ENCODE peak calls at places on chromosomes 4 and X, in seven cellular contexts. E, O, S, N, W, L and K are unnamed samples.

GRCh38 chr4:107009196-107009595 is 26.9 kb downstream of the DKK2 start:
- DNase-seq in L (no peak), W (no peak), O (no peak), E (no peak), N (no peak), S (peak), K (no peak)

GRCh38 chr4:61994036-61994435 is 793.9 kb downstream of the ADGRL3 start:
- DNase-seq in E (no peak), O (no peak), W (no peak), S (peak), N (no peak), L (no peak), K (no peak)

GRCh38 chr4:10336471-10336870 is 120.8 kb downstream of the ZNF518B start:
- DNase-seq in L (peak), W (no peak), N (no peak), E (no peak), O (no peak), S (no peak), K (no peak)

GRCh38 chr4:180665994-180666818 is 1577.0 kb upstream of the TENM3 start:
- DNase-seq in S (peak), W (peak), L (peak), N (peak), O (peak), E (peak), K (no peak)

GRCh38 chrX:102708900-102709299 is 3.3 kb upstream of the GPRASP2 start:
- DNase-seq in N (no peak), W (no peak), O (no peak), E (no peak), L (no peak), S (no peak), K (no peak)

GRCh38 chr4:10296730-10297129 is 160.5 kb downstream of the ZNF518B start:
- DNase-seq in L (peak), O (peak), E (no peak), W (peak), N (no peak), S (no peak), K (peak)

GRCh38 chr4:148056879-148057278 is 325.0 kb downstream of the ARHGAP10 start:
- DNase-seq in E (peak), O (peak), W (no peak), N (peak), L (peak), S (peak), K (no peak)

GRCh38 chr4:2096073-2096609 is 37.0 kb downstream of the NAT8L start:
- DNase-seq in L (no peak), O (no peak), S (no peak), E (no peak), W (no peak), N (no peak), K (no peak)

GRCh38 chr4:106039796-106040195 is 144.5 kb downstream of the NPNT start:
- DNase-seq in O (no peak), L (no peak), W (no peak), S (peak), N (no peak), E (no peak), K (no peak)

GRCh38 chr4:160980091-160980490 is 1183.7 kb downstream of the FSTL5 start:
- DNase-seq in W (no peak), N (no peak), O (no peak), S (no peak), L (no peak), E (no peak), K (no peak)

GRCh38 chr4:51995647-51996046 is 24.5 kb downstream of the LRRC66 start:
- DNase-seq in W (no peak), S (no peak), N (no peak), O (no peak), L (no peak), E (no peak), K (no peak)

GRCh38 chr4:25941441-25941840 is 27.4 kb downstream of the SMIM20 start:
- DNase-seq in W (no peak), E (no peak), N (no peak), S (no peak), L (no peak), O (no peak), K (no peak)

GRCh38 chr4:105112274-105112673 is 34.4 kb upstream of the TET2 start:
- DNase-seq in O (no peak), L (no peak), S (no peak), E (no peak), N (no peak), W (no peak), K (no peak)

GRCh38 chr4:114264877-114265291 is 285.4 kb upstream of the ARSJ start:
- DNase-seq in L (no peak), S (no peak), O (no peak), W (no peak), E (peak), N (no peak), K (no peak)

GRCh38 chr4:106062452-106062875 is 167.2 kb downstream of the NPNT start:
- DNase-seq in S (peak), O (no peak), W (no peak), L (peak), E (peak), N (peak), K (no peak)

GRCh38 chr4:73923631-73923937 is 54.4 kb downstream of the CXCL1 start:
- DNase-seq in E (no peak), W (no peak), N (no peak), S (no peak), O (no peak), L (no peak), K (no peak)